ENCODE peak calls at places on chromosome 22, in five cellular contexts. T is GM23338, Z is colonic mucosa, S is Peyer's patch, F is endodermal cell. H is an unnamed sample.

GRCh38 chr22:36743591-36744412 is 32.1 kb downstream of the IFT27 start:
- DNase-seq in T (no peak), Z (no peak), S (no peak), F (peak; percentile 38), H (no peak)

GRCh38 chr22:33697640-33698039 is 222.6 kb downstream of the LARGE1 start:
- DNase-seq in T (no peak), Z (no peak), S (no peak), F (no peak), H (no peak)

GRCh38 chr22:42848941-42849340 is 8.1 kb downstream of the ARFGAP3 start:
- DNase-seq in T (no peak), Z (no peak), S (no peak), F (no peak), H (no peak)

GRCh38 chr22:37675930-37676571 is 615 bp downstream of the LGALS1 start:
- DNase-seq in T (peak; percentile 26), Z (peak; percentile 62), S (peak; percentile 48), F (no peak), H (peak; percentile 27)

GRCh38 chr22:42745118-42745517 is 24.4 kb upstream of the A4GALT start:
- DNase-seq in T (no peak), Z (no peak), S (no peak), F (no peak), H (no peak)

GRCh38 chr22:48959496-48959895 is 868.2 kb downstream of the BRD1 start:
- DNase-seq in T (no peak), Z (peak; percentile 3), S (peak; percentile 0), F (peak; percentile 24), H (no peak)

GRCh38 chr22:50600967-50601668 is 525 bp downstream of the MAPK8IP2 start:
- DNase-seq in T (no peak), Z (no peak), S (no peak), F (peak; percentile 55), H (no peak)

GRCh38 chr22:24541681-24542515 is 13.0 kb downstream of the GUCD1 start:
- DNase-seq in T (no peak), Z (no peak), S (no peak), F (no peak), H (no peak)

GRCh38 chr22:30453731-30454510 is 17.9 kb downstream of the SEC14L3 start:
- DNase-seq in T (peak; percentile 48), Z (no peak), S (no peak), F (peak; percentile 60), H (no peak)

GRCh38 chr22:41347066-41347859 is 34.5 kb upstream of the TEF start:
- DNase-seq in T (no peak), Z (no peak), S (no peak), F (no peak), H (no peak)

GRCh38 chr22:24039046-24039445 is 27.9 kb downstream of the CABIN1 start:
- DNase-seq in T (no peak), Z (no peak), S (no peak), F (peak; percentile 3), H (no peak)

GRCh38 chr22:36386351-36386899 is 1.3 kb downstream of the MYH9 start:
- DNase-seq in T (no peak), Z (peak; percentile 71), S (peak; percentile 59), F (no peak), H (no peak)

GRCh38 chr22:44667276-44667675 is 34.7 kb upstream of the PRR5 start:
- DNase-seq in T (no peak), Z (no peak), S (no peak), F (no peak), H (no peak)

GRCh38 chr22:48631288-48631687 is 1196.4 kb downstream of the BRD1 start:
- DNase-seq in T (no peak), Z (no peak), S (no peak), F (no peak), H (no peak)

GRCh38 chr22:29700949-29701927 is 18.6 kb upstream of the CABP7 start:
- DNase-seq in T (peak; percentile 77), Z (peak; percentile 46), S (no peak), F (peak; percentile 82), H (peak; percentile 34)

GRCh38 chr22:48923165-48923875 is 904.4 kb downstream of the BRD1 start:
- DNase-seq in T (no peak), Z (no peak), S (no peak), F (no peak), H (no peak)

GRCh38 chr22:41699264-41700104 is at the start of gene MEI1:
- DNase-seq in T (peak; percentile 91), Z (peak; percentile 87), S (peak; percentile 83), F (peak; percentile 86), H (peak; percentile 88)

GRCh38 chr22:27788889-27789288 is 12.7 kb downstream of the MN1 start:
- DNase-seq in T (no peak), Z (no peak), S (no peak), F (no peak), H (no peak)

GRCh38 chr22:27973851-27974250 is 54.8 kb upstream of the PITPNB start:
- DNase-seq in T (no peak), Z (no peak), S (no peak), F (no peak), H (no peak)

GRCh38 chr22:45878901-45879551 is 97.9 kb downstream of the WNT7B start:
- DNase-seq in T (no peak), Z (no peak), S (no peak), F (peak; percentile 62), H (no peak)

GRCh38 chr22:17576475-17576874 is 13.2 kb downstream of the SLC25A18 start:
- DNase-seq in T (peak; percentile 51), Z (no peak), S (no peak), F (peak; percentile 67), H (no peak)

GRCh38 chr22:31603081-31603525 is 58.9 kb downstream of the PISD start:
- DNase-seq in T (no peak), Z (no peak), S (no peak), F (no peak), H (no peak)
- H3K27ac ChIP-seq in T (no peak overlapping the region), Z (no peak overlapping the region), S (no peak overlapping the region), F (no peak overlapping the region), H (no peak overlapping the region)

GRCh38 chr22:39514373-39514973 is 5.9 kb upstream of the ATF4 start:
- DNase-seq in T (peak; percentile 81), Z (peak; percentile 74), S (peak; percentile 73), F (peak; percentile 89), H (peak; percentile 40)
- H3K4me3 ChIP-seq in T (no peak overlapping the region), Z (no peak overlapping the region), S (no peak overlapping the region), F (no peak overlapping the region), H (no peak overlapping the region)

GRCh38 chr22:26159886-26160285 is 9.4 kb upstream of the SEZ6L start:
- DNase-seq in T (no peak), Z (no peak), S (no peak), F (no peak), H (no peak)
- H3K27me3 ChIP-seq in T (no peaks in the 10 kb centered on the region), Z (no peaks in the 10 kb centered on the region), S (no peaks in the 10 kb centered on the region), F (peaks cover 6% of the 10 kb centered on the region), H (peaks cover 2% of the 10 kb centered on the region)

GRCh38 chr22:32625985-32626384 is 151.4 kb downstream of the FBXO7 start:
- DNase-seq in T (no peak), Z (no peak), S (no peak), F (no peak), H (no peak)

GRCh38 chr22:32623943-32624342 is 149.3 kb downstream of the FBXO7 start:
- DNase-seq in T (no peak), Z (peak; percentile 62), S (no peak), F (no peak), H (no peak)

GRCh38 chr22:32622762-32623147 is 148.1 kb downstream of the FBXO7 start:
- DNase-seq in T (no peak), Z (no peak), S (no peak), F (no peak), H (no peak)

GRCh38 chr22:32628626-32629587 is 154.3 kb downstream of the FBXO7 start:
- DNase-seq in T (no peak), Z (no peak), S (no peak), F (no peak), H (no peak)

DNA sequence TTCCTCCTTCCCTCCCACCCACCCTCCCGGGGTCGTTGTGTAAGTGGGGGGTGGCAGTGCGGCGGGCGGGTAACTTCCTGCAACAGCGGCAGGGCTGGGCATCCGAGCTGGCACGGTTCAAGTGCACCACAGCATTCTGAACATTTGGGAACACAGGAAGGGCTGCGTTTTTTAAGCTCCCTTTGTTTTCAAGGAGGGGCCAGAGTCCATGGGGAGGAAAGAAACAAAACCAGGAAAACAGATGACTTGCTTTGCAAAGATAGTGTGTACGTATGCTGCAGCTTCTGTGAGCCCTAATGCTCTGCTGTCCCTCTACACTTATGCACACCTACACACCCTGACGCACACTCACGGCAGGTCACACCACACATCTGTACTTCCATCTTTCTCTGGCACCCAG is 152.5 kb downstream of the FBXO7 start:
- DNase-seq in T (no peak), Z (no peak), S (no peak), F (no peak), H (no peak)
- H3K27ac ChIP-seq in T (no peak overlapping the region), Z (no peak overlapping the region), S (peak overlapping the region; percentile 25), F (no peak overlapping the region), H (no peak overlapping the region)

GRCh38 chr22:19520007-19520406 is 4.2 kb downstream of the CLDN5 start:
- DNase-seq in T (no peak), Z (no peak), S (peak; percentile 1), F (peak; percentile 24), H (no peak)
- H3K4me3 ChIP-seq in T (no peak overlapping the region), Z (no peak overlapping the region), S (no peak overlapping the region), F (no peak overlapping the region), H (no peak overlapping the region)

H was measured in CD4-positive, CD25-positive, alpha-beta regulatory T cell.